ENCODE peak calls at places on chromosomes 16 and 17, in seven cellular contexts. B is right lobe of liver, G is colonic mucosa, P is heart left ventricle, A is heart right ventricle, C is dorsolateral prefrontal cortex, R is lung. W is an unnamed sample.

GRCh38 chr16:29745126-29745852 is 501 bp downstream of the C16orf54 start:
- DNase-seq in A (no peak), R (no peak), G (peak; percentile 29), B (peak; percentile 19), C (no peak), P (no peak), W (no peak)

GRCh38 chr16:88298166-88298881 is 84.4 kb upstream of the ZNF469 start:
- DNase-seq in B (no peak), P (no peak), R (no peak), G (no peak), C (no peak), A (no peak), W (no peak)

GRCh38 chr16:87764600-87765472 is 950 bp downstream of the KLHDC4 start:
- DNase-seq in R (no peak), G (no peak), C (no peak), A (no peak), B (no peak), P (no peak), W (no peak)

GRCh38 chr17:40953876-40954275 is 12.9 kb downstream of the KRT39 start:
- DNase-seq in A (no peak), R (no peak), P (no peak), B (no peak), G (no peak), C (no peak), W (no peak)

GRCh38 chr16:4313563-4314531 is 2.0 kb upstream of the GLIS2 start:
- DNase-seq in P (no peak), G (peak; percentile 39), R (peak; percentile 76), B (peak; percentile 62), A (no peak), C (no peak), W (no peak)

GRCh38 chr17:47811709-47812108 is 9.9 kb downstream of the OSBPL7 start:
- DNase-seq in B (no peak), A (no peak), C (no peak), P (no peak), R (no peak), G (no peak), W (no peak)

GRCh38 chr17:42409467-42410351 is 13.3 kb downstream of the CAVIN1 start:
- DNase-seq in A (no peak), G (no peak), P (peak; percentile 62), C (no peak), R (peak; percentile 79), B (no peak), W (no peak)

GRCh38 chr16:4675864-4676786 is 17.2 kb upstream of the NUDT16L1 start:
- DNase-seq in R (no peak), B (no peak), A (no peak), G (no peak), C (no peak), P (peak; percentile 8), W (no peak)

GRCh38 chr16:77807-78443 is at the start of gene MPG:
- DNase-seq in A (peak; percentile 89), B (peak; percentile 90), G (peak; percentile 90), C (peak; percentile 72), P (peak; percentile 91), R (peak; percentile 80), W (peak; percentile 81)

GRCh38 chr17:51270675-51271074 is 10.3 kb downstream of the UTP18 start:
- DNase-seq in A (no peak), R (no peak), B (no peak), P (no peak), C (no peak), G (no peak), W (no peak)

GRCh38 chr16:57519796-57520360 is 16.5 kb downstream of the CCDC102A start:
- DNase-seq in C (peak; percentile 78), A (peak; percentile 79), G (peak; percentile 83), R (peak; percentile 82), P (peak; percentile 76), B (peak; percentile 82), W (peak; percentile 44)

GRCh38 chr17:43579570-43580140 is 33.5 kb upstream of the ETV4 start:
- DNase-seq in A (no peak), B (no peak), R (no peak), P (no peak), G (no peak), C (no peak), W (no peak)

GRCh38 chr17:78408476-78409020 is 30.1 kb downstream of the PGS1 start:
- DNase-seq in A (no peak), G (peak; percentile 87), B (no peak), R (no peak), P (no peak), C (no peak), W (no peak)

GRCh38 chr17:78411241-78411855 is 32.9 kb downstream of the PGS1 start:
- DNase-seq in R (no peak), A (no peak), G (peak; percentile 87), P (peak; percentile 55), C (no peak), B (peak; percentile 70), W (no peak)

GRCh38 chr17:78407387-78407990 is 29.0 kb downstream of the PGS1 start:
- DNase-seq in A (no peak), C (no peak), P (no peak), B (no peak), R (no peak), G (no peak), W (no peak)

GRCh38 chr17:78406396-78406795 is 27.9 kb downstream of the PGS1 start:
- DNase-seq in B (no peak), P (no peak), A (no peak), G (no peak), R (no peak), C (no peak), W (no peak)

GRCh38 chr17:78409191-78409621 is 30.8 kb downstream of the PGS1 start:
- DNase-seq in G (peak; percentile 95), R (peak; percentile 79), A (no peak), B (peak; percentile 80), P (no peak), C (no peak), W (no peak)
- H3K27ac ChIP-seq in G (peak overlapping the region; percentile 90), R (no peak overlapping the region), A (no peak overlapping the region), B (no peak overlapping the region), P (no peak overlapping the region), C (no peak overlapping the region), W (no peak overlapping the region)

GRCh38 chr16:1156983-1157638 is 4.2 kb downstream of the CACNA1H start:
- DNase-seq in G (no peak), A (no peak), B (no peak), C (no peak), P (no peak), R (no peak), W (no peak)

GRCh38 chr16:1154291-1154886 is 1.5 kb downstream of the CACNA1H start:
- DNase-seq in A (peak; percentile 51), C (no peak), B (no peak), R (no peak), P (peak; percentile 44), G (no peak), W (peak; percentile 45)

GRCh38 chr16:1156111-1156982 is 3.4 kb downstream of the CACNA1H start:
- DNase-seq in C (no peak), P (no peak), A (no peak), R (no peak), B (no peak), G (no peak), W (no peak)

GRCh38 chr16:1154887-1155331 is 2.0 kb downstream of the CACNA1H start:
- DNase-seq in A (no peak), C (no peak), R (no peak), P (no peak), G (no peak), B (no peak), W (no peak)

GRCh38 chr16:1155353-1156110 is 2.6 kb downstream of the CACNA1H start:
- DNase-seq in G (no peak), C (no peak), R (no peak), P (no peak), A (no peak), B (no peak), W (no peak)
- H3K27ac ChIP-seq in G (peak overlapping the region; percentile 67), C (no peak overlapping the region), R (no peak overlapping the region), P (no peak overlapping the region), A (no peak overlapping the region), B (peak overlapping the region; percentile 72), W (no peak overlapping the region)

DNA sequence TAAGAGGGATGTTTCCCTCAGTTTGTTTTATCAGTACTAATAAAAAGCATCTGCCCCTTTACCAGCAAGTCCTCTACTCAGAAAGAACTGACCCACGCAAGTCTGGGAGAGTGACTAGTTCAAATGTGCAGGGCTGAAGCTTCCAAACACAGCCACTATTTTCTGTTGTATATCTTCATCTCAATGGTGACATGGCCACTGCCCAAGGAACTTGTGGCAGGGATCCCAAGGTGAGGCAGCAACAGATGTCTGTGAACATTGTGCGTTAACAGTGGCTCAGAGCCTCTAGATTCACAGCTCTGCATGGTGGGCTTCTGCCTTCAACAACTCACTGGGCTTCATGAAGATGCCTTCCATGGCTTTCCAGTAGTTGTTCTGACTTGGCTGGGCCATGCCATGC is 3.7 kb upstream of the BLTP2 start:
- DNase-seq in B (no peak), R (no peak), A (peak; percentile 52), P (peak; percentile 21), C (no peak), G (no peak), W (no peak)
- H3K27ac ChIP-seq in B (no peak overlapping the region), R (no peak overlapping the region), A (no peak overlapping the region), P (no peak overlapping the region), C (no peak overlapping the region), G (no peak overlapping the region), W (no peak overlapping the region)

GRCh38 chr17:45423936-45424335 is 8.7 kb downstream of the ARHGAP27 start:
- DNase-seq in C (no peak), B (no peak), A (no peak), R (no peak), P (no peak), G (no peak), W (no peak)
- H3K27ac ChIP-seq in C (no peak overlapping the region), B (no peak overlapping the region), A (peak overlapping the region; percentile 79), R (no peak overlapping the region), P (no peak overlapping the region), G (peak overlapping the region; percentile 86), W (no peak overlapping the region)

GRCh38 chr17:7475764-7476422 is 3.5 kb downstream of the ZBTB4 start:
- DNase-seq in P (peak; percentile 64), R (no peak), G (peak; percentile 32), C (no peak), B (no peak), A (peak; percentile 71), W (no peak)

GRCh38 chr17:7477392-7478275 is 1.8 kb downstream of the ZBTB4 start:
- DNase-seq in A (peak; percentile 41), R (peak; percentile 46), P (peak; percentile 44), B (peak; percentile 42), G (peak; percentile 33), C (no peak), W (peak; percentile 45)

GRCh38 chr17:7476951-7477350 is 2.5 kb downstream of the ZBTB4 start:
- DNase-seq in R (no peak), C (no peak), A (no peak), G (no peak), B (no peak), P (no peak), W (no peak)

GRCh38 chr17:7478276-7479138 is 924 bp downstream of the ZBTB4 start:
- DNase-seq in C (no peak), A (peak; percentile 57), G (peak; percentile 64), B (peak; percentile 57), P (peak; percentile 63), R (peak; percentile 52), W (peak; percentile 60)

DNA sequence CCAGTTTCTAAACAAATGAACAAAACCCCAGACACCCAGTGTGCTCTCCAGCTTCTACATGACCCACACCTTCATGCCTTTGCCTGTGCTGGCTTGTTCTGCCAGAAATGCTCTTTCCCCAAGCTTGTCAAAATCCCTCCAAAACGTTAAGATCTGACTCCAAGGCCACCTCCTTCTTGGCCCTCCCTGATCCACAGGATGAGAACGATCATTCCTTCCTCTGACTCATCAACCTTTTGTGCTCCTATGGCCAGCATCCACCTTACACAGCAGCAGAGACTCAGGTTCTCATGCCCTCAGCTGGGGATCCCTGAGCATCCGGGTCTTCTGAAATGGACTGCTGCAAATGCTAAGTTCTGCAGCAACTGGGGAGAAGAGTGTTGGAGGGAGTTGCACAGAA is 3.0 kb downstream of the ZBTB4 start:
- DNase-seq in R (no peak), B (no peak), A (no peak), G (no peak), C (no peak), P (no peak), W (no peak)
- H3K27ac ChIP-seq in R (peak overlapping the region; percentile 84), B (no peak overlapping the region), A (peak overlapping the region; percentile 80), G (no peak overlapping the region), C (peak overlapping the region; percentile 48), P (peak overlapping the region; percentile 100), W (peak overlapping the region; percentile 0)

W was measured in caudate nucleus.